ENCODE peak calls at places on chromosomes 7 and 10, in four cellular contexts. E, U, S and W are unnamed samples.

GRCh38 chr7:953547-954327 is 743 bp downstream of the ADAP1 start:
- DNase-seq in E (peak), U (peak), S (no peak), W (peak)

GRCh38 chr10:62096534-62096933 is 172.1 kb downstream of the RTKN2 start:
- DNase-seq in E (no peak), U (no peak), S (no peak), W (no peak)

GRCh38 chr10:61642692-61643091 is 20.0 kb upstream of the CABCOCO1 start:
- DNase-seq in E (no peak), U (no peak), S (no peak), W (no peak)

GRCh38 chr10:92891885-92892705 is 43.8 kb downstream of the EXOC6 start:
- DNase-seq in E (peak), U (no peak), S (peak), W (no peak)

GRCh38 chr7:4268040-4268965 is 413.8 kb upstream of the FOXK1 start:
- DNase-seq in E (no peak), U (peak), S (no peak), W (no peak)

GRCh38 chr7:144384071-144384470 is 19.4 kb downstream of the NOBOX start:
- DNase-seq in E (no peak), U (peak), S (no peak), W (no peak)

GRCh38 chr7:27586825-27587224 is 75.9 kb downstream of the HIBADH start:
- DNase-seq in E (peak), U (no peak), S (no peak), W (peak)

GRCh38 chr7:50300336-50300735 is 4.2 kb upstream of the IKZF1 start:
- DNase-seq in E (no peak), U (no peak), S (no peak), W (no peak)

GRCh38 chr7:157000047-157000726 is 10.3 kb downstream of the MNX1 start:
- DNase-seq in E (peak), U (peak), S (peak), W (peak)

GRCh38 chr7:73688288-73688687 is 4.9 kb downstream of the BUD23 start:
- DNase-seq in E (no peak), U (no peak), S (no peak), W (no peak)

GRCh38 chr7:74462707-74463100 is 9.0 kb downstream of the GTF2IRD1 start:
- DNase-seq in E (no peak), U (no peak), S (peak), W (no peak)

GRCh38 chr10:91642831-91643692 is 10.2 kb upstream of the PPP1R3C start:
- DNase-seq in E (no peak), U (no peak), S (no peak), W (no peak)

DNA sequence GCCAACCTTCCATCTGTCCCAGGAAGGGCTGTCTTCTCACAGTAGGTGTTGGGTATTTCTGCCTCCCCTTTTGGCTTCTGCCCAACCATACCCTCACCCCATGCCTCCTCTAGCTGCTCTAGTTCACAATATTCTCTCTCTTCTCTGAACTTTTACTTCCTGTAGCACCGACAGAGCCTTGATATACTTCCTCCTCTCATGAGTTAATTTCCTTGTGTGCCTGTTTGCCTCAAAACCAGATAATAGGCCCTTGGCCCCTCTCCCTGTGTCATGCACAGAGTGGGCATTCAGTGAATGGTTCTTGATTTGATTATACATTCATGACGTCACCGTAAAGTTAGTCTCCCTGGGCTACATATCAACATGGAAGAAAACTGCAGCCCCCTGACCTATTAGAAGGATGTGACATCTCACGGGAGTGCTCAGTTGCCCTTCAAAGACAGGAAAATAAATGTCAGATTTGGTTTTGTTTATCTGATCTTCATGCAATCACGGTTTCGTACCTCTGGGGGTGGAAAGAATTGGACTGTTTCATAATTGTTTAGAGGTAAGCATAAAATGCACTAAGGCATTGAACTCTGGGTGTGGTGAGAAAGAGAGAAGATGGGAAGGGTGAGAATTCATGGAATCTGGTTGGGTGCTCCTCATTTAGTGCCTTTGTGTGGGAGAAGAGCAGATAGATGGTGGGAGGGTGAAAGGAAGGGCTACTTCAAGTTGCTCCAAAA is 127.6 kb downstream of the ITIH5 start:
- DNase-seq in E (no peak), U (no peak), S (no peak), W (no peak)
- TF ChIP-seq TEAD4 in E (no peak), U (no peak), S (no peak), W (no peak)

DNA sequence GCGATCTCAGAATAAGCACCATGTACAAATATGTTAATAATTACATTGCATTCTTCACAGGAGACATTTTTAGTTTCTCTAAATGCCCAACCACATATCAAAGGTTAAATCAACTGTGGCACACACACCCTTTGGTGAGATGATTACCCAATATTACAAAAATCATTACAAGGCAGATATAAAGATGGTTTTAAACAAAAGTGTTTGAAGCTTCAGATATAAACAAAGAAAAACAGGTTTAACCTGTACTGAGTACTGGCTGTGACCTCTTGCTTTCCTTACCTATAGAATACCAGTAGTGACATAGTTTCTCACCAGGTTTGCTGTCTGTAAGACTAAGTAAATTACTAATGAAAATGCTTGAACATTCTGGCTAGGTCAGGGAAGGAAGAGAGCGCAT is 360.0 kb upstream of the IGFBP3 start:
- DNase-seq in E (no peak), U (no peak), S (no peak), W (no peak)
- TF ChIP-seq TEAD4 in E (no peak), U (no peak), S (no peak), W (no peak)

GRCh38 chr7:121530251-121531174 is 134.4 kb upstream of the FAM3C start:
- DNase-seq in E (no peak), U (no peak), S (no peak), W (no peak)
- TF ChIP-seq TEAD4 in E (peak), U (no peak), S (no peak), W (no peak)

DNA sequence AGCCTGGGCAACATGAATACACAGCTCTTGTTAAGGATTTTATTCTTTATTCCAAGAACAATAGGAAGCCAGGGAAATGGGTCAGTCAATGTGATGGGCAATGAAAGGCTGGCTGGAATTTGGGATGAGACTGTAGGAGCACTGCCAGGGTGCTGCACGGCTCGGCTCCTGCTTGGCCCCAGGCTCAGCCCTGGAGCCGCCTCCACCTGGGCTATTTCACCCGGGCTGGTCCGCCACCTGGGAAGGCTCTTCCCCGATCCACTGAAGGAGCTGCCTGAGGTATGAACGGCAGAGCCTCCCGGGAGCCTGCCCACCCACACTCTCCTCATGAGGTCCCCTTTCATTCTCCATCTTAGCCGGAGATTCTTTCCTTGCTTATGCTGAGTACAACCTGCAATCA is 80.4 kb upstream of the KMT2C start:
- DNase-seq in E (no peak), U (no peak), S (no peak), W (no peak)
- TF ChIP-seq TEAD4 in E (no peak), U (no peak), S (no peak), W (no peak)

GRCh38 chr10:104329754-104330153 is 8.5 kb downstream of the ITPRIP start:
- DNase-seq in E (no peak), U (no peak), S (no peak), W (no peak)
- TF ChIP-seq TEAD4 in E (no peak), U (no peak), S (no peak), W (no peak)

DNA sequence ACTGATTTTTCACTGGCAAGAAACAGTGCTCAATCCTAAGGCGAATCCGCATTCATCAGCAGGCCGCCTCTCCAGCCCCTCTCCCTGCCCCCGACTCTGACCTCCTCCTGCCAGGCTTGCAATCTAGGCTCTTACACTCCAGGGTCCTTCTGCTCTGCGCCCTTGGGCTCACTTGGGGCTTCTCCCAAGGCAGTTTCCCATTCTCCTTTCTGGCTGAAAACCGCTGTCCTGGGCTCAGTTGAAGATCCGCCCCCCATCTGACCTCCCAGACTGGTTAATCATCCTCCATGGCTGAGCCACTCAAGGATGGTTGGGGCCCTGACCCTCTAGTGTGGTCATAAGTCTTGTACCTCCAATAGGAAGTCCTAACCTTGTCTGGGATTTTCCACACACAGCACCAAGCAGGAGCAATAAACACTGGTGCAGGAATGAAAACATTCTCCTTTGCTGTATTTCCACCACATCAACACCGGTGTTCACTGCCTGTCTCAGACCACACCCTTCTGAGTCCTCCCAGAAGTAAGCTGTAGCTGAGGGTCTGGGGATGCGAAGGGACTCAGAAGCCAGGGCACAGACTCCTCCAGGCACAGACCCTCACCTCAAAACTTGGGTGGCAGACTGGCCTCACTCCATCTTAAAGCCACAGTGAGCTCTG is 42.4 kb downstream of the TNS3 start:
- DNase-seq in E (no peak), U (no peak), S (no peak), W (no peak)
- TF ChIP-seq TEAD4 in E (no peak), U (no peak), S (no peak), W (no peak)

DNA sequence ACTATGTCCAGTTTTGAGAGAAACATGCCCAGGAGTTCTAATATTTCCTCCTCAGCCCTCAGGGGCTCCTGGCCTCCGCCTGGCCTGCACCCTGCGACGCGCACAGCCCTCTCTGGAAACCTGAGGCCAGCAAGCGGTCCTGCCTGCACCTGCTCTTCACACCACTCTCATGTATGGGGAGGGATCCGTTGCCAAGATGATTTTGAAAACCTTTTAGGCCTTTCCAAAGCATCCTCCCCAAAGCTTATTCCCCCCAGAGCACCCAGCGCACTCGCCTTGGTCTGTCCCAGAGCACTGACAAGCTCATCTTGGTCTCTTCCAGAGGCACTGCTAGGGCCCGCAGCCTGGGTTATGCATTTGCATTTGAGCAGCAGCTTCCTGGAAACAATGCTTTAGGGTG is 22.6 kb upstream of the CNPY1 start:
- DNase-seq in E (no peak), U (no peak), S (no peak), W (no peak)
- TF ChIP-seq TEAD4 in E (no peak), U (no peak), S (no peak), W (no peak)

GRCh38 chr10:125121003-125121402 is 39.4 kb downstream of the CTBP2 start:
- DNase-seq in E (no peak), U (no peak), S (no peak), W (no peak)
- TF ChIP-seq TEAD4 in E (no peak), U (no peak), S (no peak), W (no peak)

GRCh38 chr10:88592425-88592824 is 5.9 kb downstream of the LIPJ start:
- DNase-seq in E (no peak), U (no peak), S (no peak), W (no peak)
- TF ChIP-seq TEAD4 in E (no peak), U (no peak), S (no peak), W (no peak)

DNA sequence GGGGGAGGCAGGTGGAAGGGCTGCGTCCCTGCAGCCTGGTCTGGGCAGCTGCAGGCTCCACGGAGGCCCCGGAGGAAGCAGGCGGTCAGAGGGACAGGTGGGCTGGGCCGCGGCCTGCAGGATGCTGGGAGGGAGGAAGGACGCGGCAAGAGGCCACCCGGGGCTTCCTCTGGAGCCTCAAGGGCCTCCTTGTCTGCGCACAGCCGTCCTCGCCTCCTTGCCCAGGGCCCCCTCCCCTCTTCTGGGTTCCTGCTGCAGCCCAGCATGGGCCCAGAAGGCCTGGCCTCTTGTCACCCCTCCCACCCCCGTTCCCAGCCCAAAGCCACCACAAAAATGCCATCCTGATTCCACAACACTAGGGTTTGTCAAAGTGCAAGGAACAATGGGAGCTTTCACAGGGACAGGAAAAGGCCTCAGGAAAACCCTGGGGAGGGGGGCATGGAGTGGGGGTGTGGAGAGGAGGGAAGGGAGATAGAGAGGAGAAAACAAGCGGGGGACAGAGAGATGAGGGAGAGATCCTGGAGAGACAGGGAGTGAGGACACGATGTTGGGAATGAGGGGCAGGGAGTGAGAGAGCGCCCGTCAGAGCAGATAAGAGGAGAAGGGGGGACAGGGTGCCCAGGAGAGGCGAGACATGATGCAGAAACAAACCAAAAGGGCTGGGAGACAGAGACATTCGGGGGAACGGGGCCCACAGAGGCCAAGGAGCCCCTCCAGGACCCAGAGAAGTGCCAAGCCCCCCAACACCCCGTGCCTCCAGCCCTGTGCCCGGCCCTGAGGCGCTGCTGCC is 41.8 kb downstream of the ZCCHC24 start:
- DNase-seq in E (no peak), U (no peak), S (no peak), W (peak)
- TF ChIP-seq TEAD4 in E (no peak), U (no peak), S (no peak), W (no peak)